ENCODE peak calls at places on chromosomes 2 and 18, in four cellular contexts. I is left colon, H is NCI-H1092 treated with DMSO at 0.1 percent for 48 hours, D is bronchial epithelial cell. S is an unnamed sample.

GRCh38 chr2:45904267-45904921 is 252.9 kb downstream of the PRKCE start:
- DNase-seq in H (no peak), D (no peak), I (no peak), S (no peak)

GRCh38 chr2:130756041-130756720 is 841 bp downstream of the AMER3 start:
- DNase-seq in D (no peak), I (peak), H (peak), S (no peak)

GRCh38 chr18:13390711-13391110 is 172.2 kb downstream of the LDLRAD4 start:
- DNase-seq in I (no peak), D (no peak), H (peak), S (no peak)

GRCh38 chr2:60385648-60386047 is 167.8 kb downstream of the BCL11A start:
- DNase-seq in D (no peak), H (no peak), I (no peak), S (no peak)

GRCh38 chr2:119178811-119179601 is 20.5 kb upstream of the C1QL2 start:
- DNase-seq in D (peak), I (no peak), H (no peak), S (no peak)

GRCh38 chr2:180743412-180743811 is 237.0 kb upstream of the UBE2E3 start:
- DNase-seq in D (no peak), H (no peak), I (no peak), S (no peak)

GRCh38 chr2:45275235-45275805 is 266.1 kb upstream of the SIX2 start:
- DNase-seq in H (no peak), I (no peak), D (peak), S (no peak)

GRCh38 chr2:217837001-217837491 is 165.7 kb downstream of the TNS1 start:
- DNase-seq in H (no peak), D (no peak), I (peak), S (no peak)

GRCh38 chr2:189444322-189444721 is 3.0 kb downstream of the WDR75 start:
- DNase-seq in I (no peak), D (peak), H (no peak), S (no peak)

GRCh38 chr2:224038049-224038829 is 847 bp downstream of the SERPINE2 start:
- DNase-seq in D (peak), H (peak), I (peak), S (peak)

GRCh38 chr2:111522231-111522768 is 361.7 kb downstream of the ANAPC1 start:
- DNase-seq in I (no peak), H (no peak), D (no peak), S (no peak)

GRCh38 chr18:8965398-8965797 is 137.1 kb upstream of the NDUFV2 start:
- DNase-seq in I (no peak), H (no peak), D (no peak), S (no peak)

GRCh38 chr18:55206941-55207340 is 247.7 kb upstream of the CCDC68 start:
- DNase-seq in H (no peak), D (peak), I (no peak), S (no peak)

GRCh38 chr2:26606847-26607190 is 34.3 kb downstream of the CIB4 start:
- DNase-seq in H (no peak), D (peak), I (no peak), S (peak)

GRCh38 chr18:13437801-13438506 is 219.4 kb downstream of the LDLRAD4 start:
- DNase-seq in I (no peak), D (no peak), H (no peak), S (peak)

GRCh38 chr18:2108581-2108980 is 462.7 kb downstream of the METTL4 start:
- DNase-seq in H (no peak), D (no peak), I (no peak), S (no peak)

GRCh38 chr2:172050506-172051125 is 34.7 kb upstream of the DLX1 start:
- DNase-seq in D (no peak), I (no peak), H (no peak), S (no peak)

GRCh38 chr2:16630463-16630862 is 35.2 kb downstream of the CYRIA start:
- DNase-seq in D (no peak), I (no peak), H (no peak), S (peak)

S was measured in Peyer's patch.